ENCODE peak calls at places on chromosome 10, in eight cellular contexts. One of them, this sample, is unnamed.

GRCh38 chr10:36677170-36677768 is 448.1 kb upstream of the ANKRD30A start:
- DNase-seq in tibial artery: no peak
- DNase-seq in fibroblast of mammary gland: peak
- DNase-seq in skeletal muscle cell: peak
- DNase-seq in tibial nerve: no peak
- DNase-seq in lung microvascular endothelial cell: no peak
- DNase-seq in caudate nucleus: no peak
- DNase-seq in H54: no peak
- DNase-seq in this sample: no peak

GRCh38 chr10:4541292-4541691 is 284.7 kb upstream of the AKR1E2 start:
- DNase-seq in lung microvascular endothelial cell: peak
- DNase-seq in fibroblast of mammary gland: peak
- DNase-seq in H54: peak
- DNase-seq in caudate nucleus: no peak
- DNase-seq in tibial nerve: no peak
- DNase-seq in skeletal muscle cell: peak
- DNase-seq in tibial artery: peak
- DNase-seq in this sample: no peak

GRCh38 chr10:79070611-79071534 is 2.1 kb downstream of the ZMIZ1 start:
- DNase-seq in H54: peak
- DNase-seq in caudate nucleus: peak
- DNase-seq in tibial artery: peak
- DNase-seq in tibial nerve: peak
- DNase-seq in fibroblast of mammary gland: peak
- DNase-seq in lung microvascular endothelial cell: peak
- DNase-seq in skeletal muscle cell: peak
- DNase-seq in this sample: peak

GRCh38 chr10:33334839-33335549 is 527 bp upstream of the NRP1 start:
- DNase-seq in lung microvascular endothelial cell: peak
- DNase-seq in tibial artery: peak
- DNase-seq in caudate nucleus: peak
- DNase-seq in tibial nerve: peak
- DNase-seq in skeletal muscle cell: peak
- DNase-seq in fibroblast of mammary gland: peak
- DNase-seq in H54: peak
- DNase-seq in this sample: peak

GRCh38 chr10:69168493-69168892 is 11.5 kb upstream of the SUPV3L1 start:
- DNase-seq in lung microvascular endothelial cell: no peak
- DNase-seq in fibroblast of mammary gland: no peak
- DNase-seq in tibial artery: no peak
- DNase-seq in tibial nerve: no peak
- DNase-seq in skeletal muscle cell: no peak
- DNase-seq in H54: no peak
- DNase-seq in caudate nucleus: no peak
- DNase-seq in this sample: no peak

GRCh38 chr10:117768333-117769045 is 225.9 kb downstream of the EMX2 start:
- DNase-seq in caudate nucleus: no peak
- DNase-seq in skeletal muscle cell: no peak
- DNase-seq in tibial artery: no peak
- DNase-seq in lung microvascular endothelial cell: no peak
- DNase-seq in fibroblast of mammary gland: peak
- DNase-seq in H54: no peak
- DNase-seq in tibial nerve: no peak
- DNase-seq in this sample: no peak

GRCh38 chr10:11424456-11425287 is 186.8 kb downstream of the USP6NL start:
- DNase-seq in tibial artery: no peak
- DNase-seq in H54: peak
- DNase-seq in tibial nerve: peak
- DNase-seq in skeletal muscle cell: peak
- DNase-seq in lung microvascular endothelial cell: peak
- DNase-seq in fibroblast of mammary gland: peak
- DNase-seq in caudate nucleus: peak
- DNase-seq in this sample: peak

GRCh38 chr10:104824378-104825006 is 183.4 kb downstream of the SORCS3 start:
- DNase-seq in H54: peak
- DNase-seq in tibial artery: no peak
- DNase-seq in skeletal muscle cell: peak
- DNase-seq in caudate nucleus: no peak
- DNase-seq in fibroblast of mammary gland: peak
- DNase-seq in tibial nerve: no peak
- DNase-seq in lung microvascular endothelial cell: peak
- DNase-seq in this sample: no peak

GRCh38 chr10:114513397-114513796 is 109.1 kb upstream of the AFAP1L2 start:
- DNase-seq in lung microvascular endothelial cell: no peak
- DNase-seq in fibroblast of mammary gland: no peak
- DNase-seq in skeletal muscle cell: no peak
- DNase-seq in tibial nerve: no peak
- DNase-seq in caudate nucleus: no peak
- DNase-seq in tibial artery: no peak
- DNase-seq in H54: no peak
- DNase-seq in this sample: no peak

GRCh38 chr10:15169555-15170407 is 1.3 kb upstream of the NMT2 start:
- DNase-seq in tibial artery: no peak
- DNase-seq in lung microvascular endothelial cell: peak
- DNase-seq in fibroblast of mammary gland: no peak
- DNase-seq in H54: no peak
- DNase-seq in tibial nerve: peak
- DNase-seq in skeletal muscle cell: no peak
- DNase-seq in caudate nucleus: no peak
- DNase-seq in this sample: no peak

GRCh38 chr10:103739039-103739764 is 116.2 kb downstream of the SH3PXD2A start:
- DNase-seq in tibial nerve: peak
- DNase-seq in tibial artery: peak
- DNase-seq in fibroblast of mammary gland: peak
- DNase-seq in H54: peak
- DNase-seq in skeletal muscle cell: peak
- DNase-seq in lung microvascular endothelial cell: peak
- DNase-seq in caudate nucleus: no peak
- DNase-seq in this sample: no peak

GRCh38 chr10:14487511-14487909 is 156.8 kb upstream of the FRMD4A start:
- DNase-seq in fibroblast of mammary gland: peak
- DNase-seq in tibial nerve: no peak
- DNase-seq in H54: no peak
- DNase-seq in skeletal muscle cell: no peak
- DNase-seq in tibial artery: no peak
- DNase-seq in lung microvascular endothelial cell: peak
- DNase-seq in caudate nucleus: no peak
- DNase-seq in this sample: no peak

GRCh38 chr10:119859422-119860258 is 13.0 kb downstream of the MCMBP start:
- DNase-seq in lung microvascular endothelial cell: peak
- DNase-seq in skeletal muscle cell: no peak
- DNase-seq in tibial artery: no peak
- DNase-seq in tibial nerve: no peak
- DNase-seq in fibroblast of mammary gland: peak
- DNase-seq in caudate nucleus: no peak
- DNase-seq in H54: no peak
- DNase-seq in this sample: no peak

GRCh38 chr10:3197354-3198003 is 24.9 kb upstream of the PITRM1 start:
- DNase-seq in skeletal muscle cell: peak
- DNase-seq in tibial artery: peak
- DNase-seq in caudate nucleus: peak
- DNase-seq in fibroblast of mammary gland: peak
- DNase-seq in tibial nerve: peak
- DNase-seq in H54: peak
- DNase-seq in lung microvascular endothelial cell: peak
- DNase-seq in this sample: peak

GRCh38 chr10:77456414-77456813 is 181.2 kb downstream of the KCNMA1 start:
- DNase-seq in tibial nerve: no peak
- DNase-seq in lung microvascular endothelial cell: no peak
- DNase-seq in skeletal muscle cell: no peak
- DNase-seq in tibial artery: no peak
- DNase-seq in fibroblast of mammary gland: no peak
- DNase-seq in caudate nucleus: no peak
- DNase-seq in H54: no peak
- DNase-seq in this sample: no peak

GRCh38 chr10:19652750-19653149 is 163.5 kb upstream of the PLXDC2 start:
- DNase-seq in lung microvascular endothelial cell: no peak
- DNase-seq in H54: no peak
- DNase-seq in fibroblast of mammary gland: peak
- DNase-seq in tibial artery: no peak
- DNase-seq in skeletal muscle cell: no peak
- DNase-seq in tibial nerve: no peak
- DNase-seq in caudate nucleus: no peak
- DNase-seq in this sample: no peak

GRCh38 chr10:121288864-121289659 is 309.2 kb downstream of the FGFR2 start:
- DNase-seq in H54: no peak
- DNase-seq in skeletal muscle cell: no peak
- DNase-seq in lung microvascular endothelial cell: no peak
- DNase-seq in tibial nerve: no peak
- DNase-seq in tibial artery: no peak
- DNase-seq in fibroblast of mammary gland: no peak
- DNase-seq in caudate nucleus: no peak
- DNase-seq in this sample: no peak

GRCh38 chr10:120406380-120406779 is 50.6 kb upstream of the PLPP4 start:
- DNase-seq in fibroblast of mammary gland: no peak
- DNase-seq in skeletal muscle cell: no peak
- DNase-seq in tibial artery: no peak
- DNase-seq in caudate nucleus: no peak
- DNase-seq in lung microvascular endothelial cell: no peak
- DNase-seq in tibial nerve: no peak
- DNase-seq in H54: no peak
- DNase-seq in this sample: no peak

GRCh38 chr10:109846832-109847231 is 76.5 kb downstream of the XPNPEP1 start:
- DNase-seq in fibroblast of mammary gland: no peak
- DNase-seq in caudate nucleus: no peak
- DNase-seq in H54: no peak
- DNase-seq in tibial artery: no peak
- DNase-seq in lung microvascular endothelial cell: no peak
- DNase-seq in tibial nerve: no peak
- DNase-seq in skeletal muscle cell: no peak
- DNase-seq in this sample: no peak

GRCh38 chr10:71517310-71518159 is 120.8 kb downstream of the CDH23 start:
- DNase-seq in fibroblast of mammary gland: no peak
- DNase-seq in skeletal muscle cell: no peak
- DNase-seq in H54: no peak
- DNase-seq in tibial nerve: no peak
- DNase-seq in lung microvascular endothelial cell: no peak
- DNase-seq in caudate nucleus: no peak
- DNase-seq in tibial artery: no peak
- DNase-seq in this sample: no peak

This sample was measured in cardiac septum.